ENCODE peak calls at places on chromosomes 13 and 19, in seven cellular contexts. C is AG10803, R is tibial artery, N is B cell, X is omental fat pad, S is GM06990, J is astrocyte of the cerebellum. P is an unnamed sample.

GRCh38 chr13:30340367-30341184 is 33.2 kb upstream of the KATNAL1 start:
- DNase-seq in J (no peak), N (no peak), X (peak), C (peak), R (peak), S (no peak), P (no peak)

GRCh38 chr19:13396256-13397080 is 109.8 kb downstream of the CACNA1A start:
- DNase-seq in N (peak), R (peak), J (no peak), X (peak), S (no peak), C (peak), P (no peak)

GRCh38 chr19:51354103-51354741 is 12.0 kb downstream of the ETFB start:
- DNase-seq in X (no peak), J (no peak), S (no peak), N (no peak), R (no peak), C (no peak), P (no peak)

GRCh38 chr19:50909240-50910070 is 1.7 kb downstream of the KLK4 start:
- DNase-seq in X (no peak), J (no peak), S (peak), C (no peak), R (no peak), N (peak), P (peak)

GRCh38 chr13:90868321-90868920 is 479.1 kb upstream of the MIR17HG start:
- DNase-seq in C (peak), N (no peak), J (peak), X (no peak), R (no peak), S (no peak), P (no peak)

GRCh38 chr19:1248454-1249297 is at the start of gene MIDN:
- DNase-seq in R (peak), J (no peak), C (peak), N (peak), X (no peak), S (peak), P (peak)

GRCh38 chr19:639251-640155 is at the start of gene FGF22:
- DNase-seq in S (peak), X (peak), N (peak), R (peak), C (peak), J (peak), P (peak)

GRCh38 chr19:14450168-14450874 is 17.2 kb downstream of the PKN1 start:
- DNase-seq in J (no peak), N (peak), R (no peak), S (peak), C (no peak), X (no peak), P (peak)

GRCh38 chr13:25980255-25980654 is 71.6 kb downstream of the SHISA2 start:
- DNase-seq in X (no peak), S (no peak), R (no peak), C (peak), J (no peak), N (no peak), P (no peak)

GRCh38 chr19:46428278-46429141 is at the start of gene PNMA8C:
- DNase-seq in S (peak), J (no peak), N (peak), C (peak), R (peak), X (no peak), P (peak)

GRCh38 chr19:2984196-2984490 is 6.8 kb downstream of the TLE6 start:
- DNase-seq in X (no peak), C (peak), J (no peak), S (no peak), R (no peak), N (no peak), P (no peak)

GRCh38 chr13:106302011-106302410 is 233.5 kb downstream of the EFNB2 start:
- DNase-seq in N (no peak), X (no peak), C (no peak), S (no peak), J (no peak), R (no peak), P (no peak)

GRCh38 chr13:40352807-40353562 is 313.5 kb downstream of the FOXO1 start:
- DNase-seq in C (no peak), N (no peak), S (no peak), X (no peak), J (no peak), R (no peak), P (no peak)

GRCh38 chr19:39906283-39906682 is 28.2 kb downstream of the FCGBP start:
- DNase-seq in C (no peak), X (no peak), S (no peak), R (no peak), J (no peak), N (no peak), P (no peak)

GRCh38 chr13:30429235-30429634 is 6.9 kb downstream of the UBE2L5 start:
- DNase-seq in J (no peak), R (no peak), X (no peak), C (no peak), S (peak), N (no peak), P (no peak)

GRCh38 chr19:5718579-5719273 is 1.2 kb downstream of the LONP1 start:
- DNase-seq in C (peak), N (peak), X (no peak), R (no peak), S (peak), J (peak), P (peak)

GRCh38 chr19:14472202-14472961 is 2.8 kb downstream of the PTGER1 start:
- DNase-seq in S (peak), J (no peak), X (peak), C (peak), N (peak), R (peak), P (peak)

GRCh38 chr13:28093871-28094270 is 6.5 kb downstream of the FLT3 start:
- DNase-seq in N (no peak), S (no peak), J (no peak), C (no peak), R (no peak), X (no peak), P (no peak)

GRCh38 chr13:100573121-100573520 is 15.5 kb downstream of the GGACT start:
- DNase-seq in X (peak), R (peak), N (peak), S (no peak), C (peak), J (peak), P (peak)

GRCh38 chr13:30616927-30617314 is 799 bp upstream of the USPL1 start:
- DNase-seq in C (peak), R (peak), J (peak), S (no peak), N (peak), X (peak), P (peak)

GRCh38 chr19:1261512-1261862 is 7.6 kb upstream of the CIRBP start:
- DNase-seq in N (peak), C (no peak), X (no peak), R (no peak), J (no peak), S (peak), P (no peak)

GRCh38 chr19:41882568-41883462 is at the start of gene ARHGEF1:
- DNase-seq in R (peak), C (peak), N (peak), J (no peak), X (no peak), S (peak), P (peak)

GRCh38 chr13:99812611-99813010 is 159.0 kb downstream of the ZIC5 start:
- DNase-seq in S (no peak), J (peak), X (no peak), N (no peak), R (no peak), C (peak), P (no peak)

GRCh38 chr19:7506385-7507328 is 9.2 kb upstream of the ZNF358 start:
- DNase-seq in C (peak), N (no peak), R (peak), J (no peak), S (peak), X (no peak), P (peak)

GRCh38 chr13:71039440-71039839 is 827.6 kb downstream of the DACH1 start:
- DNase-seq in N (no peak), X (no peak), R (no peak), J (no peak), C (no peak), S (no peak), P (no peak)

GRCh38 chr19:44552324-44552723 is 22.8 kb upstream of the CEACAM20 start:
- DNase-seq in J (no peak), C (peak), R (no peak), N (peak), S (peak), X (no peak), P (peak)

GRCh38 chr13:76223565-76223964 is 587.4 kb downstream of the LMO7 start:
- DNase-seq in X (no peak), R (no peak), J (no peak), N (no peak), C (no peak), S (no peak), P (no peak)
- TF ChIP-seq CTCF in X (no peak), R (no peak), J (no peak), N (no peak), C (peak), S (no peak), P (no peak)

DNA sequence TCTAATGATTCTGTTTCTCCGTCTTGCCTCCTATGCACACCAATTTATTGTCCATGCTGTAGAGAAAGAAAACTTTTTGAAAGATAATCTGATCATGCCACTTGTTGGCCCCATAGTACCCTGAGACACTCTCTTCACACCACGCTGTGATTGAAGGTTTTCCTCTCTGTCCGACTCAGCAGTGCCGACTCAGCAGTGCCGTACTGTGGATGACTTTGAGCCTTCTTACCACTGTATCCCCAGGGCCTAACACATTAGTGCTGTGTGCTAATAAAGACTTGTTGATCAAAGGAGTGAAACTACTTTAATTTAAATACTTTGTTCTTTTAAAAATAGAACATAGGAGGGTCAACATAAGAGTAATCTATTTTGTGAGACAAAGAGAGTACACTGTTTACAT is 429.6 kb downstream of the KLF12 start:
- DNase-seq in N (no peak), C (no peak), X (no peak), R (no peak), J (no peak), S (no peak), P (no peak)
- TF ChIP-seq CTCF in N (no peak), C (no peak), X (no peak), R (no peak), J (no peak), S (no peak), P (no peak)

DNA sequence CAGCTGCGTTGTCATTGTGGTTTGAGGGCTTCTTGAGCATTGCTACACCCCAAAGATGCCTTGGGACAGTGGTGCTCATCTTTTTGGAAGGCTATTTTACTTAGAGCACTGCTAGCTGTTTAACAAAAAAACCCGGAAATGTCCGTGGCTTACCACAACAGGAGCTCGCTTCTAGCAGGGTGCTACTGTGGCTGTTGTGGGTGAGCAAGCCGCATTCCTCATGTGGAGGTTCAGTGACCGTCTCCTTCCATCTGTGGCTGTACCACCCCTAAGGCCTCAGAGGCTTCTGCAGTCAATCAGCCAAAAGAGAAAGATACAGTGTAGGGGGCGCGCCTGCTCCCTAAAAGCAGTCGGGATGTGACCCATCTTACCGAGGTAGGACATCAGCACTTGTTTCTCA is 1004.2 kb downstream of the UQCRFS1 start:
- DNase-seq in X (no peak), S (peak), J (no peak), R (no peak), N (no peak), C (peak), P (no peak)
- TF ChIP-seq CTCF in X (no peak), S (no peak), J (no peak), R (no peak), N (no peak), C (no peak), P (no peak)

DNA sequence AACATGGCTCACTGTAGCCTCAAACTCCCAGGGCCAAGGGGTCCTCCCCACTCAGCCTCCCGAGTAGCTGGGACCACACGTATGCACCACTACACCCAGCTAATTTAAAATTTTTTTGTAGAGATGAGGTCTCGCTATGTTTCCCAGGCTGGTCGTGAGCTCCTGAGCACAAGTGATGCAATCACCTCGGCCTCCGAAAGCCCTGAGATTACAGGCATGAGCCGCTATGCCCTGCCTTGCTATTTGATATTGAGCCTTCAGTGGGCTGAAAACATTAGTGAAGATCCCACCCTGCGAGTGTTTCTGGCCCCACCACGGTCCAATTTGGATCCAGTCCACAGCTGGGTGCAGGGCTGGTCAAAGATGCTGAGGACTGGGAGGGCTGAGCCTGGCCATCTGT is 65.9 kb downstream of the TRPM4 start:
- DNase-seq in R (no peak), J (no peak), C (no peak), N (no peak), X (no peak), S (no peak), P (no peak)
- TF ChIP-seq CTCF in R (no peak), J (no peak), C (no peak), N (no peak), X (no peak), S (no peak), P (no peak)

GRCh38 chr13:98403076-98403475 is 173.8 kb downstream of the STK24 start:
- DNase-seq in R (no peak), N (no peak), S (no peak), J (no peak), X (no peak), C (no peak), P (no peak)

GRCh38 chr13:98406475-98406874 is 170.4 kb downstream of the STK24 start:
- DNase-seq in X (no peak), C (no peak), S (no peak), N (no peak), J (no peak), R (no peak), P (no peak)

GRCh38 chr13:98406971-98407370 is 169.9 kb downstream of the STK24 start:
- DNase-seq in R (no peak), N (no peak), J (no peak), X (no peak), S (no peak), C (no peak), P (no peak)

GRCh38 chr13:98405690-98406344 is 171.1 kb downstream of the STK24 start:
- DNase-seq in X (no peak), J (no peak), S (no peak), C (no peak), N (no peak), R (no peak), P (no peak)

DNA sequence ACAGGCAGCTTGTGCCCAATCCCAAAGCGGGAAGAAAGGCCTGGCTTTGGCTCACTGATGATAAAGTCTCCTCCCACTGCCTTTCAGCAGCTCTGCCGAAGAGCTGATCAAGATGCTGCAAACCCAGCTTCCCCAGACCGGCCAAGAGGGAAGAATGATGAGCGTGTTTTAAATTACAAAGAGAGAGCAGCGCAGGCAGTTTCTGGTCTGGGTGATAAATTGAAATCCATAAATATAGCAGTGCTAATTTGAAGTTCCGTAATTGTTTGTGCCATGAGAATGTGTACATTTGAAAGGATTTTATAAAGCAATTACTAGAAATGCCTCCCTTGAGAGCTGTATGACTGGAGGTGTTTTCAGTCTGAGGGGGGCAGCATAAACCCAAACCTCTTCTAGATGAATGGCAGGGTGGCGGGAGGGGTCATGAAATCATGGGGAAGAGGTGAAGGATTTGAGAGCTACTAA is 171.8 kb downstream of the STK24 start:
- DNase-seq in X (no peak), J (no peak), N (no peak), S (no peak), R (no peak), C (peak), P (no peak)
- TF ChIP-seq CTCF in X (no peak), J (no peak), N (no peak), S (no peak), R (no peak), C (no peak), P (no peak)

P was measured in GM20000.